ENCODE peak calls at places on chromosomes 12 and 14, in five cellular contexts. G is HEK293T, Y is HepG2, T is GM12878, P is SK-N-SH. X is an unnamed sample.

GRCh38 chr12:125340791-125341190 is 275.6 kb downstream of the AACS start:
- DNase-seq in G (peak; percentile 10), Y (peak; percentile 3), T (no peak), P (no peak), X (no peak)

GRCh38 chr12:121135320-121135719 is 2.6 kb downstream of the P2RX7 start:
- DNase-seq in G (no peak), Y (no peak), T (no peak), P (no peak), X (no peak)

GRCh38 chr14:35747379-35747778 is 61.7 kb downstream of the RALGAPA1 start:
- DNase-seq in G (no peak), Y (peak; percentile 23), T (no peak), P (no peak), X (no peak)

GRCh38 chr14:54182419-54183040 is 214.3 kb upstream of the CDKN3 start:
- DNase-seq in G (no peak), Y (peak; percentile 33), T (no peak), P (no peak), X (no peak)

GRCh38 chr14:86057018-86057667 is 527.2 kb downstream of the FLRT2 start:
- DNase-seq in G (peak; percentile 9), Y (peak; percentile 6), T (no peak), P (peak; percentile 3), X (no peak)

GRCh38 chr12:122197612-122197966 is 5.9 kb upstream of the B3GNT4 start:
- DNase-seq in G (no peak), Y (no peak), T (no peak), P (no peak), X (no peak)

GRCh38 chr14:71525663-71526246 is 406.5 kb upstream of the RGS6 start:
- DNase-seq in G (no peak), Y (no peak), T (no peak), P (no peak), X (no peak)

GRCh38 chr14:34347683-34348082 is 114.4 kb downstream of the SPTSSA start:
- DNase-seq in G (no peak), Y (peak; percentile 56), T (peak; percentile 44), P (no peak), X (no peak)

GRCh38 chr14:67397536-67397935 is 14.4 kb downstream of the PLEK2 start:
- DNase-seq in G (no peak), Y (no peak), T (no peak), P (no peak), X (no peak)

DNA sequence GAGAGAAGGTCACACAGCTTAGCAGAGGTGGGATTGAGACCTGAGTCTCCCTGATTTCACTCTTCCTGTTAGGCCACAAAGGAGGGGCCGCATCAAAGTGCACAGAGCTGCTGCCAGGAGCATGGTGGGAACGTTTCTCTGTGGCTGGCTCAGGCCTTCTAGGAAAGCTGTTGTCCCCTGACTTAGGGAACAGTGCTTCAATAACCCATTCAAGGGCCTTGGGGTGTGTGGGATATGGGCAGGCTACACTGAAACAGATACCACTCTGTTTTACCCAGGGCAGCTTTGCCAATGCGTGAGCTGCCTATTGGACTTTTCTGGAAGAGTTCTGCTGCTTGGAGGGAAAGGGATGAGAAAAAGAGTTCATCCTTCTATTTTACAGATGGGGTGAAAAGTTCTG is 110.0 kb downstream of the ADCK1 start:
- DNase-seq in G (no peak), Y (no peak), T (no peak), P (no peak), X (no peak)
- TF ChIP-seq FOXM1 in G (no peak), Y (no peak), T (no peak), P (no peak), X (no peak)

DNA sequence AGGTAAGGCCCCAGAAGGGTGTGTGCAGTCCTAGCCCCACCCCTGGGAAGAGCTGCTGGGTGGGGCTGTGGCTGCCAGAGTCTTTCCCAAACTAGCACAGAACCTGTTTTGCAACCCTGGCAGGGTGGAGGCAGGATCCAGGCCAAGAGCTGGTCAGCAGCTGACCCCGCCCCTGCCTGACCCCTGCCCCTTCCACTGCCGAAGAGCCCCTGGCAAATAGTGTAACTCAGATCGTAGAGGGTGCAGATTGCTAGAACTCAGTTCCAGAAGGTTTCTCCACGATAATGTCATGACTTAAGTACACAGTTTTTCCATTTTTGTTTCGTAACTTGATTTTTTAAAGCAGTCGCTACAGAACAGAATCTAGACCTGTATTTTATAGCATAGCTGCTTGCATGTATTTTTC is 26.7 kb upstream of the PNMA1 start:
- DNase-seq in G (no peak), Y (peak; percentile 49), T (no peak), P (peak; percentile 37), X (peak; percentile 56)
- TF ChIP-seq FOXM1 in G (no peak), Y (no peak), T (no peak), P (no peak), X (no peak)

GRCh38 chr12:109097140-109097434 is 310 bp upstream of the UNG start:
- DNase-seq in G (no peak), Y (no peak), T (no peak), P (no peak), X (no peak)

GRCh38 chr12:109097435-109098141 is at the start of gene UNG:
- DNase-seq in G (peak; percentile 95), Y (peak; percentile 91), T (peak; percentile 72), P (peak; percentile 99), X (peak; percentile 98)

GRCh38 chr12:109098142-109098652 is 800 bp downstream of the UNG start:
- DNase-seq in G (no peak), Y (no peak), T (no peak), P (no peak), X (no peak)

GRCh38 chr12:109099426-109100020 is 2.1 kb downstream of the UNG start:
- DNase-seq in G (no peak), Y (no peak), T (no peak), P (no peak), X (no peak)

DNA sequence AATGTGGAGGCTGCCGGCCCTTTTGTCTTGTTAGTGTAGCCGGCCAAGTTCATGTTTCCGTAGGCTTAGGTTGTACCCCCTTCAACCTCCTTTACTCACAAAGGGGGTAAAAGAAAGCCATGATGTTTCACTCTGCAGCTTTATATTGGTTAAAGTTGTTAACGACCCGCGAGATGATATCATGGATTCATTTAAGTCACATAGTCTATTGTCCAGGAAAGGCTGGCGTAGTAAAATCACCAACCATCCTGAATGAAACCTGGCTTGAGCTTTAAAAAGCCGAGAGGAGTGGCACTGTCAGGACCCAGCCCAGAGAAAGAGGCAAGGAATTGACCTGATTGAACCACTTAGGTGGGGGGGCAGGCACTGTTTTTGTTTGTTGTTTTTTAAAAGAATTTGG is 1.3 kb downstream of the UNG start:
- DNase-seq in G (no peak), Y (no peak), T (no peak), P (no peak), X (no peak)
- TF ChIP-seq FOXM1 in G (no peak), Y (no peak), T (no peak), P (no peak), X (no peak)

DNA sequence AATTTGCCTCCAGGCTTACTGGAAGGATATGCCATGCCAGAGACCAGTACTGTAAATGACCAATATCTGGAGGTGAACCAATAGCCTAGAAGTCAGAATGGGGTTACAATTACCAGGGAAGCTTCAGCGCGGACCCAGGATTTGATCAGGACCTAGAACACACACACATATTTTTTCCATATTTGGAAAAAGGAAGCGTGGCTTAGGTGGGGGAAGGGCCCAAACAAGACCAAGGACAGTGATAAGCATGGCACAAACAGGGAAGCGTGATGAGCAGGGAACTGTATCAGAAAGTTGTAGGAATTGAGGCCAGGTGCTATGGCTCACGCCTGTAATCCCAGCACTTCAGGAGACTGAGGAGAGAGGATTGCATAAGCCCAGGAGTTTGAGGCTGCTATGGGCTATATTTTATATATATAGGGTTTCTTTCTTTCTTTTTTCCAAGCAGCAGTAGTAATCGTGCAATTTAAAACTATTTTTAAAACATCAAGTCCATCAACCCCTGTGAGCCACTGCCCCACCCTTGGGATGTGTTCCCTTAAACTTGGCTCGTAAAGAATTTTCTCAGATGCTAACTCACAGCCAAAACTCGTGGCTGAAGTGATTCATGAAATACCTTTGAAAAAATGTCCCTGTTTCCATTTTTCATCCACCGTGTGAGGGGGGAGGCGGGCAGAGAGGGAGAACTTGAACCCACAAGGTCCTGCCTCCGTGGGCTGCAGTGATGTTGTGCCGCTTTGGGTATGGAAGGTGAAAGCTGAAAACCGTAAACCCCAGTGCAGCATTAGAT is 16.7 kb downstream of the HRK start:
- DNase-seq in G (no peak), Y (peak; percentile 46), T (no peak), P (no peak), X (no peak)
- TF ChIP-seq FOXM1 in G (no peak), Y (no peak), T (no peak), P (no peak), X (no peak)

DNA sequence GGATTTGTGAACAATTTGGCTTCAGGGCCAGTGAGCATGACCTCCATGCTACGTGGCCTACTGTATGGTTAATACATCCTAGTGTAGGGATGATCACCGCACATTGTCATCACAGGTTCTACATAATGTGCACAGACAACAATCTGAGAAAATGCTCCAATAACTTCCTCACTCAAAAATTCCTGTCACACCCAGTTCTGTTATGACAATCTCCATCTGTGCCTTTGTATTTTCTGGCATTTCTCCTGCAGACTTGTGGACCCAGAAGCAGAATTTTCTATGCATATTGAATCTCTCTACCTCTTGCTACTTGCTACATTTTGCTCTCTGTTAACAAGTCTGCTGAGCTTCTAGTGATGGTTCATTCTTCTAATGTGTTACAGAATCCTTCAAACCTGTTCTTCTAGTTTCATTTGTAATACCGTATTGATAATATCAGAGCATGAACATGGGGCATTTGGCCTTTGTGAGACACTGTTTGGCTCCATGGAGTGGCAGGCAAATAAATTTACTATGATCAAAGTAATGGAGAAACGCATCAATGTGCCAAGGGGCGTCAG is 127.8 kb upstream of the PTPRQ start:
- DNase-seq in G (no peak), Y (no peak), T (no peak), P (no peak), X (no peak)
- TF ChIP-seq FOXM1 in G (no peak), Y (no peak), T (no peak), P (no peak), X (no peak)